ENCODE peak calls at places on chromosome 10, in four cellular contexts. X, B, J and M are unnamed samples.

GRCh38 chr10:94155722-94156271 is 162.1 kb downstream of the PLCE1 start:
- DNase-seq in X (no peak), J (no peak), B (no peak), M (no peak)

GRCh38 chr10:46037107-46037900 is 6.9 kb upstream of the NCOA4 start:
- DNase-seq in B (no peak), X (no peak), J (no peak), M (no peak)

GRCh38 chr10:31321396-31321941 is 2.5 kb downstream of the ZEB1 start:
- DNase-seq in J (no peak), B (peak; percentile 24), X (no peak), M (no peak)

GRCh38 chr10:4316166-4316810 is 509.7 kb upstream of the AKR1E2 start:
- DNase-seq in B (peak; percentile 95), J (no peak), X (peak; percentile 76), M (no peak)

GRCh38 chr10:37975407-37975991 is 948 bp downstream of the ZNF25 start:
- DNase-seq in J (no peak), X (no peak), B (peak; percentile 11), M (no peak)

GRCh38 chr10:100100651-100101525 is 19.2 kb upstream of the CPN1 start:
- DNase-seq in J (no peak), X (no peak), B (peak; percentile 9), M (no peak)

GRCh38 chr10:11906714-11907113 is 83.6 kb downstream of the PROSER2 start:
- DNase-seq in B (no peak), J (no peak), X (no peak), M (no peak)

GRCh38 chr10:4801405-4801804 is 24.6 kb upstream of the AKR1E2 start:
- DNase-seq in B (no peak), X (no peak), J (no peak), M (no peak)

GRCh38 chr10:15661574-15661973 is 58.1 kb downstream of the ITGA8 start:
- DNase-seq in J (no peak), B (no peak), X (no peak), M (no peak)

GRCh38 chr10:3147117-3147820 is 25.3 kb downstream of the PITRM1 start:
- DNase-seq in J (no peak), X (peak; percentile 46), B (no peak), M (peak; percentile 64)

DNA sequence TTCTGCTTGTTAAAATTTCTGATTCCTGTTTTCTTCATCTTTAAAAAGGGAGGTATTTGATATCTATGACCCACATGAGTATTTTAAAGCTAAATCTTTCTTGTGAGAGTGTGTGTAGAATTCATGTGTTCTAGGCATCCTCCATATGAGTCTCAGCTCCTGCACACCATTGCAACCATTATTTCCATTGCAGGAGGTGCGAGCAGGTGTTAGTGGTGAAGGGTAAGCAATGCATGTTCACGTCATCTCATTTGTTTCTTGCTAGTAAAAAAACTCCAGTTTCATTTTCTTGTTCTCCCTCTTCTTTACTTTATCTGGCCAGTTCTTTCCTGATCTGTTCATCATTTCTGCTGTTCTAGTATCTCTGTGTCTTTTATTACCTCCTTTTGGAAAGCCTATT is 100.5 kb downstream of the ADRA2A start:
- DNase-seq in B (no peak), X (no peak), J (no peak), M (no peak)
- H3K27ac ChIP-seq in B (no peak overlapping the region), X (no peak overlapping the region), J (no peak overlapping the region), M (no peak overlapping the region)

GRCh38 chr10:5858811-5859210 is 30.9 kb downstream of the ANKRD16 start:
- DNase-seq in J (no peak), B (no peak), X (no peak), M (no peak)

GRCh38 chr10:5860039-5860438 is 29.7 kb downstream of the ANKRD16 start:
- DNase-seq in X (no peak), B (no peak), J (no peak), M (no peak)

GRCh38 chr10:5862360-5862929 is 27.2 kb downstream of the ANKRD16 start:
- DNase-seq in B (no peak), J (no peak), X (no peak), M (no peak)

GRCh38 chr10:5856701-5857004 is 33.0 kb downstream of the ANKRD16 start:
- DNase-seq in B (no peak), J (no peak), X (no peak), M (no peak)

DNA sequence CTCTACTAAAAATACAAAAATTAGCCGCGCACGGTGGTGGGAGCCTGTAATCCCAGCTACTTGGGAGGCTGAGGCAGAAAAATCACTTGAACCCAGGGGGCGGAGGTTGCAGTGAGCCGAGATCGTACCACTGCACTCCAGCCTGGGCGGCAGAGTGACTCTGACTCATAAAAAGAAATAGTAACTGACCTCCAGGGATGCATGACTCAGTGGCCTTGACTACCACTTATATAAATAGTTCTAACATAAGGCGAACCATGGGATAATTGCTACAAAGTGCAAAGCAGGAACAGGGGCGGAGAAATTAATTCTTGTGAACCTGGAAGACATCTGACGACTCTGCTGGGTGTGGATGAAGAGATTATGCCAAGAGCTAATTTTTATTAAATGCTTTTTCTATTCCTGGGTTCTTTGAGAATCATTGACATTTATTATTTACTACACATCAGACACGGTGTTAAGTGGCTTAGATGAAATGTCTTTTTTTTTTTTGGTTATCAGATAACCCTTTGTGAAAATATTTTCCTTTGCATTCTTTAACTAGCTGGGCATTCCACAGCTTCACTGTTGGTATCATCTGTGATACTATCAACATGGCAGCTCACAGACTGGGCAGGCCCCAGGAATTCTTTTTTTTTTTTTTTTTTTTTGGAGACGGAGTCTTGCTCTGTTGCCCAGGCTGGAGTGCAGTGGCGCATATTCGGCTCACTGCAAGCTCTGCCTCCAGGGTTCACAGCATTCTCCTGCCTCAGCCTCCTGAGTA is 28.2 kb downstream of the ANKRD16 start:
- DNase-seq in J (no peak), X (no peak), B (peak; percentile 90), M (no peak)
- H3K27ac ChIP-seq in J (no peak overlapping the region), X (no peak overlapping the region), B (peak overlapping the region; percentile 69), M (no peak overlapping the region)

DNA sequence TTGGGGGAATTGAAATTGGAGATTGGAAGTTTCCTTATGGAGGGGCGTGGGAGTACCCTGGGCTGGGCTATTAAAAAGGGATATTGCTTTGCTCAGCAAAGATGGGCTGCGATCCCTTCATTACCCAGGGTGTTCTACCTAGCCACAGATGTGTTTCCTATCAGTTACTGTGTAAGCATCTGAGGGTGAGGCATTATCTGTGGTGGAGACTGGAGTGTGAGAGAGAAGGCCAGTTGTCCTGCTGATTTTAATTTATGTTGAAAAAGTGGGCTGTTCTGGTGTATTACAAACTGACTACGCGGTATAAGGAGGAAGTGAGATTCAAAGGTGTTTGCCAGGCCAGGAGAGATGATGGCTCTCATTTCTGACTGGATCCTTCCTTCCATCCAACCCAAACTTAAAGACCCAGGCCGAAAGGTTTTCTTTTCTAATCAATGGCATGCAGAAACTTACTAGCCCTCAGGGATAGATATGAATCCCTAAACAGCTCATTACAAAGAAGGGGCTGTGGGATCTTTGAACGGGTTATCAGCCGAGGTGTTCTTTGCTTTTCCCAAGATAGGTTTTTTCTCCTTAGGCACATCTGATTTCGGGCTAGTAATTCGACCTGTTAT is 7.6 kb downstream of the TCF7L2 start:
- DNase-seq in B (peak; percentile 56), X (no peak), J (no peak), M (no peak)
- H3K27ac ChIP-seq in B (peak overlapping the region; percentile 69), X (no peak overlapping the region), J (peak overlapping the region; percentile 2), M (no peak overlapping the region)

GRCh38 chr10:14052926-14053325 is 277.8 kb downstream of the FRMD4A start:
- DNase-seq in X (no peak), J (no peak), B (no peak), M (no peak)
- H3K27ac ChIP-seq in X (no peak overlapping the region), J (no peak overlapping the region), B (no peak overlapping the region), M (no peak overlapping the region)

DNA sequence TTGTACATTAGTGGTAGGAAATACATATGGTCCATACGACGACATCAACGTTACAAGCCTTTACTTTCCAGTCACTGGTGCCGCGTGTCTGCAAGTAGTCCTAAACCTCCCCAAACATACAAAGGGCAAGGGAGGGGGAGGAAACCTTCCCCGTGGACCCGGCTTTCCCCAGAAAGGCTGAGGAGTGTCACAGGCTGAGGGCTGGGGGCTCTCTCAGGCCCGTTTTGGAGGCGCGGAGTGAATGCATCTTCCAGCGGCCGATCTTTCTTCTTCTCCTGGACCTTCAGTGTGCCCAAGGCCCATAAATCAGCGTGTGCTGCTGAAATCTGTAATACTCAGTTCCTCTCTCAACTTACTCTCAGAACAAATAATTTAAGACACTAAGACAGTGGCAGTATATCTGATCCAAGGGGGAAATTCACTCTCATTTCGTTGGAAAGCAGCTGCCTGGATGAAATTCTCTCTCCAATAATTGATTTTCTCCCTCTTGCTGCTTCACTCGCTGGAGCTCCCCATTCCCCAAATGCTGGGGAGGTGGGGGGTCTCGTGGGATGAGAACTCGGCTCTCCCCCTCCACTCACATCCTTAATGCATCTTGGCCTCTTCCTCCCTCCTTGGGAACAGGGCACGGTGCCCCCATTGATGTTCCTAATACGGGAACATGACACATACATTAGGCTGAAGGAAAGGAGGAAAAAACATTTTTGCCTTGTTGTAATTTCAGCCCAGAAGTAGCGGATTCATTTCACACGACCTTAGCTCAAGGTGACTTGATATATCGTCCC is 126.1 kb downstream of the ADARB2 start:
- DNase-seq in J (no peak), X (no peak), B (no peak), M (no peak)
- H3K27ac ChIP-seq in J (no peak overlapping the region), X (no peak overlapping the region), B (no peak overlapping the region), M (no peak overlapping the region)

GRCh38 chr10:119190353-119190752 is 11.7 kb upstream of the PRDX3 start:
- DNase-seq in X (peak; percentile 65), J (no peak), B (peak; percentile 100), M (no peak)

GRCh38 chr10:119191881-119192280 is 13.3 kb upstream of the PRDX3 start:
- DNase-seq in B (no peak), J (no peak), X (peak; percentile 22), M (no peak)

GRCh38 chr10:119190954-119191619 is 12.5 kb upstream of the PRDX3 start:
- DNase-seq in J (no peak), X (peak; percentile 9), B (no peak), M (no peak)

GRCh38 chr10:119189811-119190282 is 11.2 kb upstream of the PRDX3 start:
- DNase-seq in X (peak; percentile 22), J (no peak), B (peak; percentile 94), M (no peak)
- H3K27ac ChIP-seq in X (no peak overlapping the region), J (no peak overlapping the region), B (peak overlapping the region; percentile 8), M (no peak overlapping the region)

GRCh38 chr10:76558586-76558985 is 1079.0 kb downstream of the KCNMA1 start:
- DNase-seq in X (peak; percentile 80), B (peak; percentile 95), J (peak; percentile 73), M (no peak)

GRCh38 chr10:76559889-76560215 is 1077.8 kb downstream of the KCNMA1 start:
- DNase-seq in J (no peak), B (peak; percentile 32), X (no peak), M (no peak)

GRCh38 chr10:76560338-76560737 is 1077.3 kb downstream of the KCNMA1 start:
- DNase-seq in X (no peak), B (no peak), J (no peak), M (no peak)

GRCh38 chr10:76558996-76559888 is 1078.4 kb downstream of the KCNMA1 start:
- DNase-seq in X (no peak), J (no peak), B (peak; percentile 93), M (no peak)

DNA sequence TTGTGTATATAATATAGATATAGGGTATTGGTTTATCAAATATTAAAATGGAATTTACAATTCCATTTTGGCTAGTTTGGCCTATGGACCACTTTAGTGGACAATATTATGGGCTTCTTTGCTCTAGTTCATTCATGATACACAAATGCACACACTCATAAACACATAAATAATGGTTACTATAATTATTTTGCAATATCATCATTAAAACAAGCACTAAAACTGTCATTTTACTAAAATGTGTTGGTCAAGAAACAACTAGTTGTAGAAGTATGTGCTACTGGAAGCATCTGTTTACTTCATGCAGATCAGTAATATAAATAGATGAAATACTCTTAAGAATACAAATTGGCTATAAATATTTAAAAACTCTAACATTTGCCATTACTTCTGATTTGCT is 1074.3 kb downstream of the KCNMA1 start:
- DNase-seq in X (no peak), J (no peak), B (no peak), M (no peak)
- H3K27ac ChIP-seq in X (no peak overlapping the region), J (no peak overlapping the region), B (no peak overlapping the region), M (no peak overlapping the region)